ENCODE peak calls at places on chromosomes 4 and X, in eight cellular contexts. L, U, N, F, K, G, Y and R are unnamed samples.

GRCh38 chrX:3345281-3346081 is 971 bp downstream of the MXRA5 start:
- DNase-seq in L (peak), U (no peak), N (no peak), F (no peak), K (peak), G (no peak), Y (no peak), R (no peak)

GRCh38 chr4:26583538-26583864 is 383 bp upstream of the TBC1D19 start:
- DNase-seq in L (no peak), U (no peak), N (no peak), F (no peak), K (no peak), G (no peak), Y (no peak), R (no peak)

GRCh38 chrX:1584237-1585011 is 7.0 kb upstream of the AKAP17A start:
- DNase-seq in L (no peak), U (no peak), N (no peak), F (no peak), K (no peak), G (no peak), Y (no peak), R (no peak)

GRCh38 chr4:163548481-163549243 is 54.2 kb downstream of the TMA16 start:
- DNase-seq in L (no peak), U (no peak), N (no peak), F (peak), K (peak), G (no peak), Y (no peak), R (peak)

GRCh38 chr4:16537926-16538325 is 311.7 kb upstream of the TAPT1 start:
- DNase-seq in L (no peak), U (no peak), N (no peak), F (no peak), K (no peak), G (no peak), Y (no peak), R (no peak)

GRCh38 chrX:27336466-27337091 is 126.6 kb downstream of the PPP4R3C start:
- DNase-seq in L (no peak), U (peak), N (peak), F (no peak), K (peak), G (no peak), Y (no peak), R (peak)

GRCh38 chrX:154017766-154018517 is 1.8 kb downstream of the IRAK1 start:
- DNase-seq in L (no peak), U (no peak), N (no peak), F (no peak), K (no peak), G (no peak), Y (no peak), R (no peak)

GRCh38 chrX:43750248-43750676 is 94.2 kb downstream of the MAOA start:
- DNase-seq in L (peak), U (no peak), N (peak), F (peak), K (peak), G (peak), Y (peak), R (peak)

GRCh38 chrX:107454302-107454701 is 4.8 kb downstream of the FRMPD3 start:
- DNase-seq in L (no peak), U (no peak), N (no peak), F (no peak), K (peak), G (no peak), Y (no peak), R (no peak)